ENCODE peak calls at places on chromosomes 13 and 19, in five cellular contexts. One of them, this sample, is unnamed.

GRCh38 chr19:35704218-35704617 is at the start of gene ZBTB32:
- DNase-seq in HepG2: no peak
- DNase-seq in A549: no peak
- DNase-seq in H1: no peak
- DNase-seq in K562: peak; percentile 95
- DNase-seq in this sample: peak; percentile 43

GRCh38 chr13:40758811-40759210 is 12.2 kb downstream of the MRPS31 start:
- DNase-seq in HepG2: no peak
- DNase-seq in A549: no peak
- DNase-seq in H1: no peak
- DNase-seq in K562: no peak
- DNase-seq in this sample: no peak

GRCh38 chr13:101283782-101284181 is 132.5 kb downstream of the NALCN start:
- DNase-seq in HepG2: no peak
- DNase-seq in A549: no peak
- DNase-seq in H1: no peak
- DNase-seq in K562: no peak
- DNase-seq in this sample: no peak

GRCh38 chr19:17234911-17235617 is 9.0 kb downstream of the OCEL1 start:
- DNase-seq in HepG2: no peak
- DNase-seq in A549: peak; percentile 67
- DNase-seq in H1: no peak
- DNase-seq in K562: peak; percentile 73
- DNase-seq in this sample: peak; percentile 86

GRCh38 chr19:45676851-45677263 is 8.8 kb downstream of the GIPR start:
- DNase-seq in HepG2: no peak
- DNase-seq in A549: no peak
- DNase-seq in H1: no peak
- DNase-seq in K562: no peak
- DNase-seq in this sample: no peak

GRCh38 chr19:38211206-38211605 is 12.8 kb downstream of the DPF1 start:
- DNase-seq in HepG2: no peak
- DNase-seq in A549: no peak
- DNase-seq in H1: no peak
- DNase-seq in K562: peak; percentile 39
- DNase-seq in this sample: peak; percentile 80

GRCh38 chr13:28494861-28495585 is at the start of gene FLT1:
- DNase-seq in HepG2: no peak
- DNase-seq in A549: no peak
- DNase-seq in H1: peak; percentile 39
- DNase-seq in K562: peak; percentile 12
- DNase-seq in this sample: peak; percentile 41

GRCh38 chr19:55253842-55254624 is 4.8 kb downstream of the PPP6R1 start:
- DNase-seq in HepG2: no peak
- DNase-seq in A549: no peak
- DNase-seq in H1: no peak
- DNase-seq in K562: no peak
- DNase-seq in this sample: no peak

GRCh38 chr19:45918721-45919120 is 4.1 kb upstream of the NANOS2 start:
- DNase-seq in HepG2: no peak
- DNase-seq in A549: no peak
- DNase-seq in H1: no peak
- DNase-seq in K562: no peak
- DNase-seq in this sample: no peak

GRCh38 chr13:103960011-103960410 is 893.8 kb upstream of the SLC10A2 start:
- DNase-seq in HepG2: no peak
- DNase-seq in A549: no peak
- DNase-seq in H1: no peak
- DNase-seq in K562: no peak
- DNase-seq in this sample: no peak

GRCh38 chr19:2243274-2244121 is 5.6 kb upstream of the AMH start:
- DNase-seq in HepG2: no peak
- DNase-seq in A549: no peak
- DNase-seq in H1: no peak
- DNase-seq in K562: no peak
- DNase-seq in this sample: peak; percentile 93

GRCh38 chr13:36883829-36884228 is 36.2 kb downstream of the SMAD9 start:
- DNase-seq in HepG2: no peak
- DNase-seq in A549: no peak
- DNase-seq in H1: no peak
- DNase-seq in K562: no peak
- DNase-seq in this sample: no peak

GRCh38 chr13:36884235-36884634 is 35.8 kb downstream of the SMAD9 start:
- DNase-seq in HepG2: no peak
- DNase-seq in A549: no peak
- DNase-seq in H1: no peak
- DNase-seq in K562: no peak
- DNase-seq in this sample: no peak

GRCh38 chr13:36887758-36888521 is 32.1 kb downstream of the SMAD9 start:
- DNase-seq in HepG2: no peak
- DNase-seq in A549: no peak
- DNase-seq in H1: no peak
- DNase-seq in K562: no peak
- DNase-seq in this sample: no peak

GRCh38 chr13:36888645-36889044 is 31.4 kb downstream of the SMAD9 start:
- DNase-seq in HepG2: no peak
- DNase-seq in A549: no peak
- DNase-seq in H1: no peak
- DNase-seq in K562: no peak
- DNase-seq in this sample: no peak

DNA sequence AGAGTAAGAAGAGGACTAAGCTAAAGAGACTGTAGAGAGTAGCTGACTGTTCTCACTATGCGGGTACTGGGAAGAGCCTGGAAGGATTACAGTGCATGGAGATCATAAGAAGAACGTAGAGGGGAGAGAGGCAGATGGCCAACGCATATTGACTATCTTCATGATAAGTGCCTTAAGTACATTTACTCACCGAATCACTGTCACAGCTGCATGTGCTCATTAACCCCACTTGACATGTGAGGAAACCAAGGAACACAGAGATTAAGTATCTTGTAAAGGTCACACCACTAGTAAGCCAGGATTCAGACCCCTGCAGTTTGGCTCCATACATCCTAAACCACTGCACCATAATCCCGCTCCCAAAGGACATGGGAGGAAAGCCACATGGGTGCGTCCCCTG is 34.1 kb downstream of the SMAD9 start:
- DNase-seq in HepG2: no peak
- DNase-seq in A549: no peak
- DNase-seq in H1: no peak
- DNase-seq in K562: no peak
- DNase-seq in this sample: no peak
- TF ChIP-seq CHD2 in HepG2: no peak
- TF ChIP-seq CHD2 in A549: no peak
- TF ChIP-seq CHD2 in H1: no peak
- TF ChIP-seq CHD2 in K562: no peak
- TF ChIP-seq CHD2 in this sample: no peak

GRCh38 chr13:34357435-34358232 is 539.7 kb downstream of the RFC3 start:
- DNase-seq in HepG2: no peak
- DNase-seq in A549: peak; percentile 66
- DNase-seq in H1: no peak
- DNase-seq in K562: no peak
- DNase-seq in this sample: no peak
- TF ChIP-seq CHD2 in HepG2: no peak
- TF ChIP-seq CHD2 in A549: no peak
- TF ChIP-seq CHD2 in H1: no peak
- TF ChIP-seq CHD2 in K562: no peak
- TF ChIP-seq CHD2 in this sample: no peak

DNA sequence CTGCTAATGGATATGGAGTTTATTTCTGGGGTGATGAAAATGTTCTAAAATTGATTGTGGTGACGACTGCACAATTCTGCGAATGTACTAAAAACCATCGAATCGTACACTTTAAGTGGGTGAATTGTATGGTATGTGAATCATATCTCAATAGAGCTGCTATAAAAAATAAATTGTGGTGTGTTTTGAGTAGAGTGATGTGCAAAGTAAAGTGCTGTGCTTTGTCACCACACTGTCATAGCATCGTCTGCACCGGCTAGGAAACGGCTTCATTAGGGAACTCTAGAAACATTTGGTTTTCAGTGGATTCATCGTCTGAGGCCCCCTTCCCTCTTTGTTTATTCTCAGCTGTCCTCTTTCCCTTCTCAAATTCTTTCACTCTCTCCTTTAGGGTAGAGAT is 239.7 kb downstream of the DCLK1 start:
- DNase-seq in HepG2: no peak
- DNase-seq in A549: no peak
- DNase-seq in H1: no peak
- DNase-seq in K562: no peak
- DNase-seq in this sample: no peak
- TF ChIP-seq CHD2 in HepG2: no peak
- TF ChIP-seq CHD2 in A549: no peak
- TF ChIP-seq CHD2 in H1: no peak
- TF ChIP-seq CHD2 in K562: no peak
- TF ChIP-seq CHD2 in this sample: no peak

DNA sequence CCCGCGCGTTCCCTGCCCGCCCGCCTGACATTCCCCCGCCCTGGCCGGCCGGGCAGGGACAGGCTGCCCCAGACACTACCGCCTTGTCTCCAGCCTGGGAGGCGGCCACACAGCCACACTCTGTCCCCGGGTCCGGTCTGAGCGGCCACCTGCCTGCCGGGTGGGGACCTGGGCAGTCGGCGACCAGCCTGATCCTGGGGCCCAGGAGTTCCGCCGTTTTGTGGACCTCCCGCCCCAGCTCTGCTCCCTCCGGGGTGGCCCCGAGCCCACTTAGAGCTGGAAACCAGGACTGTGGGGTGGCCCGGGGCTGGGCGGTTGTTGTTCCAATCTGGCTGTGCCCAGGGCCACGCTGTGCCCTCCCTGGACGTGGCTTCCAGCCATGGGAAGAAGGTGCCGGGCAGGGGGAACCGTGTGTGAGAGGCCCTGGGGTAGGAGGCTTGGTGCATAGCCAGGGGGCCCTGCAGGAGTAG is 12.0 kb downstream of the PALM start:
- DNase-seq in HepG2: peak; percentile 41
- DNase-seq in A549: no peak
- DNase-seq in H1: no peak
- DNase-seq in K562: no peak
- DNase-seq in this sample: peak; percentile 90
- TF ChIP-seq CHD2 in HepG2: no peak
- TF ChIP-seq CHD2 in A549: no peak
- TF ChIP-seq CHD2 in H1: no peak
- TF ChIP-seq CHD2 in K562: no peak
- TF ChIP-seq CHD2 in this sample: no peak

This sample was measured in SK-N-SH.